ENCODE peak calls at places on chromosomes 2 and 18, in five cellular contexts. One of them, this sample, is unnamed.

GRCh38 chr2:226977775-226978190 is 141.9 kb downstream of the RHBDD1 start:
- DNase-seq in LoVo: peak
- DNase-seq in sciatic nerve: no peak
- DNase-seq in HCT116: no peak
- DNase-seq in stimulated activated CD8-positive, alpha-beta memory T cell treated with anti-CD3 and anti-CD28 coated beads, Interleukin-2, amount 100 ng/mL, for 48 hours: no peak
- DNase-seq in this sample: peak

GRCh38 chr18:79200546-79201268 is 131.5 kb downstream of the ATP9B start:
- DNase-seq in LoVo: peak
- DNase-seq in sciatic nerve: peak
- DNase-seq in HCT116: peak
- DNase-seq in stimulated activated CD8-positive, alpha-beta memory T cell treated with anti-CD3 and anti-CD28 coated beads, Interleukin-2, amount 100 ng/mL, for 48 hours: no peak
- DNase-seq in this sample: no peak

GRCh38 chr18:23998811-23999210 is 15.7 kb upstream of the TTC39C start:
- DNase-seq in LoVo: peak
- DNase-seq in sciatic nerve: no peak
- DNase-seq in HCT116: peak
- DNase-seq in stimulated activated CD8-positive, alpha-beta memory T cell treated with anti-CD3 and anti-CD28 coated beads, Interleukin-2, amount 100 ng/mL, for 48 hours: no peak
- DNase-seq in this sample: peak

GRCh38 chr2:192354512-192355244 is 159.9 kb upstream of the TMEFF2 start:
- DNase-seq in LoVo: no peak
- DNase-seq in sciatic nerve: no peak
- DNase-seq in HCT116: no peak
- DNase-seq in stimulated activated CD8-positive, alpha-beta memory T cell treated with anti-CD3 and anti-CD28 coated beads, Interleukin-2, amount 100 ng/mL, for 48 hours: no peak
- DNase-seq in this sample: no peak

GRCh38 chr2:13056259-13056843 is 339.6 kb downstream of the TRIB2 start:
- DNase-seq in LoVo: no peak
- DNase-seq in sciatic nerve: no peak
- DNase-seq in HCT116: no peak
- DNase-seq in stimulated activated CD8-positive, alpha-beta memory T cell treated with anti-CD3 and anti-CD28 coated beads, Interleukin-2, amount 100 ng/mL, for 48 hours: no peak
- DNase-seq in this sample: peak

GRCh38 chr2:98376996-98377395 is 30.7 kb downstream of the CNGA3 start:
- DNase-seq in LoVo: no peak
- DNase-seq in sciatic nerve: no peak
- DNase-seq in HCT116: no peak
- DNase-seq in stimulated activated CD8-positive, alpha-beta memory T cell treated with anti-CD3 and anti-CD28 coated beads, Interleukin-2, amount 100 ng/mL, for 48 hours: no peak
- DNase-seq in this sample: no peak

GRCh38 chr2:240818543-240819403 is 1.2 kb downstream of the KIF1A start:
- DNase-seq in LoVo: no peak
- DNase-seq in sciatic nerve: peak
- DNase-seq in HCT116: no peak
- DNase-seq in stimulated activated CD8-positive, alpha-beta memory T cell treated with anti-CD3 and anti-CD28 coated beads, Interleukin-2, amount 100 ng/mL, for 48 hours: no peak
- DNase-seq in this sample: no peak

GRCh38 chr2:224927671-224928173 is 114.5 kb downstream of the DOCK10 start:
- DNase-seq in LoVo: no peak
- DNase-seq in sciatic nerve: no peak
- DNase-seq in HCT116: no peak
- DNase-seq in stimulated activated CD8-positive, alpha-beta memory T cell treated with anti-CD3 and anti-CD28 coated beads, Interleukin-2, amount 100 ng/mL, for 48 hours: peak
- DNase-seq in this sample: peak

GRCh38 chr2:4272261-4272858 is 569.0 kb downstream of the DCDC2C start:
- DNase-seq in LoVo: no peak
- DNase-seq in sciatic nerve: no peak
- DNase-seq in HCT116: no peak
- DNase-seq in stimulated activated CD8-positive, alpha-beta memory T cell treated with anti-CD3 and anti-CD28 coated beads, Interleukin-2, amount 100 ng/mL, for 48 hours: no peak
- DNase-seq in this sample: no peak

GRCh38 chr18:50518787-50519520 is 40.9 kb upstream of the MAPK4 start:
- DNase-seq in LoVo: no peak
- DNase-seq in sciatic nerve: no peak
- DNase-seq in HCT116: no peak
- DNase-seq in stimulated activated CD8-positive, alpha-beta memory T cell treated with anti-CD3 and anti-CD28 coated beads, Interleukin-2, amount 100 ng/mL, for 48 hours: no peak
- DNase-seq in this sample: no peak

GRCh38 chr18:63319383-63320040 is at the start of gene BCL2:
- DNase-seq in LoVo: no peak
- DNase-seq in sciatic nerve: no peak
- DNase-seq in HCT116: no peak
- DNase-seq in stimulated activated CD8-positive, alpha-beta memory T cell treated with anti-CD3 and anti-CD28 coated beads, Interleukin-2, amount 100 ng/mL, for 48 hours: no peak
- DNase-seq in this sample: peak

GRCh38 chr2:113167115-113167932 is 6.4 kb upstream of the PSD4 start:
- DNase-seq in LoVo: no peak
- DNase-seq in sciatic nerve: no peak
- DNase-seq in HCT116: no peak
- DNase-seq in stimulated activated CD8-positive, alpha-beta memory T cell treated with anti-CD3 and anti-CD28 coated beads, Interleukin-2, amount 100 ng/mL, for 48 hours: no peak
- DNase-seq in this sample: peak

GRCh38 chr2:238063414-238064189 is 2.8 kb downstream of the SCLY start:
- DNase-seq in LoVo: no peak
- DNase-seq in sciatic nerve: no peak
- DNase-seq in HCT116: no peak
- DNase-seq in stimulated activated CD8-positive, alpha-beta memory T cell treated with anti-CD3 and anti-CD28 coated beads, Interleukin-2, amount 100 ng/mL, for 48 hours: no peak
- DNase-seq in this sample: no peak

GRCh38 chr2:168192839-168193616 is 54.4 kb downstream of the STK39 start:
- DNase-seq in LoVo: peak
- DNase-seq in sciatic nerve: no peak
- DNase-seq in HCT116: no peak
- DNase-seq in stimulated activated CD8-positive, alpha-beta memory T cell treated with anti-CD3 and anti-CD28 coated beads, Interleukin-2, amount 100 ng/mL, for 48 hours: no peak
- DNase-seq in this sample: peak

GRCh38 chr2:114442545-114442944 is at the start of gene DPP10:
- DNase-seq in LoVo: peak
- DNase-seq in sciatic nerve: no peak
- DNase-seq in HCT116: no peak
- DNase-seq in stimulated activated CD8-positive, alpha-beta memory T cell treated with anti-CD3 and anti-CD28 coated beads, Interleukin-2, amount 100 ng/mL, for 48 hours: no peak
- DNase-seq in this sample: peak

GRCh38 chr2:120293991-120294329 is 41.3 kb downstream of the RALB start:
- DNase-seq in LoVo: no peak
- DNase-seq in sciatic nerve: no peak
- DNase-seq in HCT116: no peak
- DNase-seq in stimulated activated CD8-positive, alpha-beta memory T cell treated with anti-CD3 and anti-CD28 coated beads, Interleukin-2, amount 100 ng/mL, for 48 hours: no peak
- DNase-seq in this sample: no peak

GRCh38 chr18:75472391-75472790 is 44.9 kb upstream of the SMIM21 start:
- DNase-seq in LoVo: no peak
- DNase-seq in sciatic nerve: no peak
- DNase-seq in HCT116: no peak
- DNase-seq in stimulated activated CD8-positive, alpha-beta memory T cell treated with anti-CD3 and anti-CD28 coated beads, Interleukin-2, amount 100 ng/mL, for 48 hours: no peak
- DNase-seq in this sample: no peak

GRCh38 chr2:219060821-219061791 is at the start of gene IHH:
- DNase-seq in LoVo: peak
- DNase-seq in sciatic nerve: no peak
- DNase-seq in HCT116: no peak
- DNase-seq in stimulated activated CD8-positive, alpha-beta memory T cell treated with anti-CD3 and anti-CD28 coated beads, Interleukin-2, amount 100 ng/mL, for 48 hours: no peak
- DNase-seq in this sample: no peak

GRCh38 chr18:43060020-43060419 is 55.5 kb downstream of the RIT2 start:
- DNase-seq in LoVo: no peak
- DNase-seq in sciatic nerve: no peak
- DNase-seq in HCT116: no peak
- DNase-seq in stimulated activated CD8-positive, alpha-beta memory T cell treated with anti-CD3 and anti-CD28 coated beads, Interleukin-2, amount 100 ng/mL, for 48 hours: no peak
- DNase-seq in this sample: peak

GRCh38 chr18:28048612-28049011 is 128.3 kb downstream of the CDH2 start:
- DNase-seq in LoVo: no peak
- DNase-seq in sciatic nerve: no peak
- DNase-seq in HCT116: no peak
- DNase-seq in stimulated activated CD8-positive, alpha-beta memory T cell treated with anti-CD3 and anti-CD28 coated beads, Interleukin-2, amount 100 ng/mL, for 48 hours: no peak
- DNase-seq in this sample: no peak

GRCh38 chr18:74541703-74542555 is 7.6 kb downstream of the CNDP1 start:
- DNase-seq in LoVo: peak
- DNase-seq in sciatic nerve: no peak
- DNase-seq in HCT116: no peak
- DNase-seq in stimulated activated CD8-positive, alpha-beta memory T cell treated with anti-CD3 and anti-CD28 coated beads, Interleukin-2, amount 100 ng/mL, for 48 hours: no peak
- DNase-seq in this sample: peak

GRCh38 chr2:32865399-32866068 is 81.2 kb upstream of the LTBP1 start:
- DNase-seq in LoVo: peak
- DNase-seq in sciatic nerve: no peak
- DNase-seq in HCT116: peak
- DNase-seq in stimulated activated CD8-positive, alpha-beta memory T cell treated with anti-CD3 and anti-CD28 coated beads, Interleukin-2, amount 100 ng/mL, for 48 hours: no peak
- DNase-seq in this sample: no peak

GRCh38 chr2:433216-433615 is 145.3 kb upstream of the ALKAL2 start:
- DNase-seq in LoVo: no peak
- DNase-seq in sciatic nerve: no peak
- DNase-seq in HCT116: no peak
- DNase-seq in stimulated activated CD8-positive, alpha-beta memory T cell treated with anti-CD3 and anti-CD28 coated beads, Interleukin-2, amount 100 ng/mL, for 48 hours: no peak
- DNase-seq in this sample: no peak

This sample was measured in HT-29.